ENCODE peak calls at places on chromosome 6, in four cellular contexts. G is K562, K is HepG2, W is GM12878. E is an unnamed sample.

GRCh38 chr6:53530780-53531386 is 14.0 kb downstream of the GCLC start:
- DNase-seq in G (no peak), W (no peak), K (no peak), E (no peak)

GRCh38 chr6:108277831-108278230 is 17.0 kb upstream of the SNX3 start:
- DNase-seq in G (no peak), W (no peak), K (no peak), E (no peak)

GRCh38 chr6:128412680-128413079 is 107.7 kb downstream of the PTPRK start:
- DNase-seq in K (no peak), W (no peak), G (no peak), E (no peak)

GRCh38 chr6:158772851-158773371 is 46.3 kb downstream of the EZR start:
- DNase-seq in W (no peak), K (no peak), G (no peak), E (no peak)

GRCh38 chr6:25296980-25297379 is 17.8 kb downstream of the CARMIL1 start:
- DNase-seq in G (no peak), K (no peak), W (no peak), E (no peak)

GRCh38 chr6:31546962-31547726 is at the start of gene NFKBIL1:
- DNase-seq in W (peak), K (peak), G (peak), E (peak)

GRCh38 chr6:25332671-25333071 is 53.5 kb downstream of the CARMIL1 start:
- DNase-seq in G (no peak), W (no peak), K (no peak), E (no peak)

GRCh38 chr6:87393026-87393622 is 14.6 kb upstream of the CFAP206 start:
- DNase-seq in W (no peak), G (peak), K (peak), E (peak)

GRCh38 chr6:99821164-99821563 is 172.9 kb downstream of the MCHR2 start:
- DNase-seq in W (no peak), K (no peak), G (no peak), E (no peak)

GRCh38 chr6:26537160-26537845 is 863 bp upstream of the HMGN4 start:
- DNase-seq in K (peak), G (peak), W (peak), E (peak)
- TF ChIP-seq REST in K (peak), G (peak), W (no peak), E (peak)

GRCh38 chr6:47836639-47837038 is 54.8 kb downstream of the OPN5 start:
- DNase-seq in K (peak), W (no peak), G (no peak), E (no peak)
- TF ChIP-seq TAF1 in K (no peak), W (no peak), G (no peak), E (no peak)

GRCh38 chr6:15987569-15987968 is 141.3 kb upstream of the MYLIP start:
- DNase-seq in K (no peak), W (no peak), G (peak), E (no peak)
- TF ChIP-seq REST in K (no peak), W (no peak), G (no peak), E (no peak)

GRCh38 chr6:2752477-2753115 is 1.9 kb upstream of the MYLK4 start:
- DNase-seq in G (no peak), W (no peak), K (no peak), E (no peak)
- TF ChIP-seq TAF1 in G (no peak), W (no peak), K (no peak), E (no peak)

GRCh38 chr6:17012421-17013225 is 89.2 kb upstream of the STMND1 start:
- DNase-seq in G (no peak), K (no peak), W (no peak), E (peak)
- TF ChIP-seq REST in G (no peak), K (no peak), W (no peak), E (no peak)

E was measured in SK-N-SH.